ENCODE peak calls at places on chromosomes 6 and 20, in eight cellular contexts. U is BJ, K is GM12865, H is fibroblast of lung, Y is IMR-90, N is heart left ventricle, B is PC-3, X is Calu3. O is an unnamed sample.

GRCh38 chr6:30748851-30749540 is 4.6 kb upstream of the IER3 start:
- DNase-seq in H (no peak), X (peak; percentile 58), K (no peak), B (peak; percentile 98), U (no peak), N (no peak), Y (peak; percentile 48), O (no peak)

GRCh38 chr6:75934643-75935472 is 137.6 kb downstream of the IMPG1 start:
- DNase-seq in U (peak; percentile 35), K (peak; percentile 65), N (no peak), H (peak; percentile 86), Y (peak; percentile 79), B (peak; percentile 83), X (peak; percentile 53), O (peak; percentile 33)

GRCh38 chr6:158519354-158519753 is 40.5 kb upstream of the TMEM181 start:
- DNase-seq in Y (no peak), K (no peak), H (no peak), U (no peak), X (no peak), B (no peak), N (no peak), O (no peak)

GRCh38 chr6:42138630-42139619 is 3.5 kb downstream of the C6orf132 start:
- DNase-seq in U (no peak), K (no peak), N (no peak), Y (peak; percentile 42), X (no peak), B (peak; percentile 78), H (peak; percentile 42), O (no peak)

GRCh38 chr6:158505194-158505593 is 54.7 kb upstream of the TMEM181 start:
- DNase-seq in B (no peak), X (no peak), Y (no peak), N (no peak), H (no peak), U (no peak), K (no peak), O (no peak)

GRCh38 chr6:122008105-122009100 is 391.0 kb upstream of the HSF2 start:
- DNase-seq in B (no peak), H (no peak), X (no peak), N (peak; percentile 68), Y (peak; percentile 42), K (no peak), U (no peak), O (no peak)

GRCh38 chr6:115908906-115909559 is 151.7 kb downstream of the FRK start:
- DNase-seq in K (peak; percentile 21), N (no peak), U (no peak), Y (no peak), B (no peak), X (no peak), H (no peak), O (no peak)

GRCh38 chr6:69084746-69085335 is 449.8 kb downstream of the ADGRB3 start:
- DNase-seq in N (no peak), X (no peak), K (no peak), H (peak; percentile 2), Y (no peak), U (no peak), B (no peak), O (no peak)

GRCh38 chr6:161462148-161462547 is 188.3 kb upstream of the AGPAT4 start:
- DNase-seq in H (no peak), X (no peak), U (no peak), B (peak; percentile 81), N (no peak), Y (no peak), K (no peak), O (no peak)

GRCh38 chr6:63340351-63340750 is 20.6 kb upstream of the LGSN start:
- DNase-seq in N (no peak), K (no peak), X (no peak), B (no peak), Y (no peak), U (no peak), H (no peak), O (no peak)

GRCh38 chr20:3563548-3564177 is 92.8 kb downstream of the ATRN start:
- DNase-seq in H (peak; percentile 80), X (peak; percentile 27), Y (peak; percentile 69), B (peak; percentile 73), N (no peak), U (no peak), K (peak; percentile 47), O (peak; percentile 9)

GRCh38 chr6:118283759-118284158 is 264.3 kb upstream of the PLN start:
- DNase-seq in K (peak; percentile 62), H (peak; percentile 79), N (peak; percentile 30), X (peak; percentile 59), Y (peak; percentile 68), U (peak; percentile 6), B (peak; percentile 71), O (peak; percentile 68)

GRCh38 chr20:57274846-57275245 is 8.4 kb upstream of the BMP7 start:
- DNase-seq in H (no peak), B (no peak), Y (no peak), U (no peak), K (no peak), N (no peak), X (no peak), O (no peak)

GRCh38 chr6:167803816-167804215 is 22.9 kb upstream of the AFDN start:
- DNase-seq in N (no peak), Y (no peak), K (no peak), X (no peak), B (no peak), H (no peak), U (no peak), O (no peak)

GRCh38 chr6:167804281-167805013 is 22.3 kb upstream of the AFDN start:
- DNase-seq in N (no peak), K (no peak), H (no peak), B (no peak), U (no peak), Y (no peak), X (no peak), O (no peak)

GRCh38 chr6:167800549-167800948 is 26.2 kb upstream of the AFDN start:
- DNase-seq in K (no peak), H (no peak), B (no peak), X (no peak), N (no peak), U (no peak), Y (no peak), O (no peak)

GRCh38 chr6:167801263-167801662 is 25.4 kb upstream of the AFDN start:
- DNase-seq in H (no peak), N (no peak), Y (no peak), X (no peak), U (no peak), K (no peak), B (no peak), O (no peak)

GRCh38 chr6:167802339-167802738 is 24.4 kb upstream of the AFDN start:
- DNase-seq in U (no peak), H (no peak), N (no peak), Y (no peak), K (no peak), X (no peak), B (no peak), O (no peak)
- TF ChIP-seq CTCF in U (no peak), H (no peak), N (no peak), Y (no peak), K (no peak), X (no peak), B (no peak), O (no peak)

GRCh38 chr20:33005132-33005566 is 916 bp upstream of the SUN5 start:
- DNase-seq in H (peak; percentile 12), K (peak; percentile 57), B (peak; percentile 59), Y (peak; percentile 15), N (no peak), X (no peak), U (no peak), O (peak; percentile 44)
- TF ChIP-seq CTCF in H (peak; percentile 52), K (peak; percentile 50), B (peak; percentile 80), Y (peak; percentile 36), N (peak; percentile 22), X (peak; percentile 69), U (peak; percentile 32), O (peak; percentile 83)

GRCh38 chr6:157281570-157281969 is 41.7 kb downstream of the TMEM242 start:
- DNase-seq in Y (no peak), U (no peak), H (no peak), N (no peak), X (peak; percentile 63), K (peak; percentile 37), B (peak; percentile 20), O (no peak)
- TF ChIP-seq CTCF in Y (peak; percentile 9), U (peak; percentile 30), H (peak; percentile 35), N (peak; percentile 52), X (no peak), K (peak; percentile 32), B (peak; percentile 41), O (no peak)

DNA sequence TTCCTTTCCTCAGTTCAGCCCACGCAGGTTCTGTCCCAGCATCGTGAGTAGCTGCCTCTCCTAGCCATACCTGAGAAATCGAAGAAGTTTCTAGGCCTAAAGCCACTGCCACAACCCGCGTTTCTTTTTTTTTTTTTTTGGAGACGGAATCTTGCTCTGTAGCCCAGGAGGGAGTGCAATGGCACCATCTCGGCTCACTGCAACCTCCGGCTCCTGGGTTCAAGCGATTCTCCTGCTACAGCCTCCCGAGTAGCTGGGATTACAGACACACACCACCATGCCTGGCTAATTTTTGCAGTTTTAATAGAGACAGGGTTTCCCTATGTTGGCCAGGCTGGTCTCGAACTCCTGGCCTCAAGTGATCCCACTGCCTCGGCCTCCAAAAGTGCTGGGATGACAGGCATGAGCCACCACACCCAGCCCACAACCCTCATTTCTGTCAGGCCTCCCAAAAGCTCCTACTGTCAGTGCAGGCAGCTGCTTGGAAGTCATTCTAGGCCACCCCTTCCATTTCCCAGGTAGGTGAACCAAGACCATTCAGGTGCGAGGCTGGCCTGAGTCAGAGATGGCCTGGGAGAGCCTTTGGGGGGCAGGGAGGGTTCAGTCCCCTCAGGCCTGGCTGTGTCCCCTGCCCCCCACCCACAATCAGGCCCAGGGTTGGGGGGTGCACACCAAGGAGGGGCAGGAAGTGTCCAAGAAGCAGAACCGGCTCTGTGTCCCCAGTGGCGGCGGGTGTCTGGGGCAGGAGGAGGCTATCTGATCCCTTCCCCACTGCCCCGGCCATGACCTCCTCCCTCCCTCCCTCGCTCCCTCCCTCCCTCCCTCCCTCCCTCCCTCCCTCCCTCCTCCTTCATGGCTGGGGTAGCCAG is 47.2 kb downstream of the NOL4L start:
- DNase-seq in X (peak; percentile 37), U (no peak), K (no peak), H (no peak), B (no peak), N (peak; percentile 27), Y (no peak), O (no peak)
- TF ChIP-seq CTCF in X (no peak), U (no peak), K (no peak), H (no peak), B (no peak), N (no peak), Y (no peak), O (no peak)

DNA sequence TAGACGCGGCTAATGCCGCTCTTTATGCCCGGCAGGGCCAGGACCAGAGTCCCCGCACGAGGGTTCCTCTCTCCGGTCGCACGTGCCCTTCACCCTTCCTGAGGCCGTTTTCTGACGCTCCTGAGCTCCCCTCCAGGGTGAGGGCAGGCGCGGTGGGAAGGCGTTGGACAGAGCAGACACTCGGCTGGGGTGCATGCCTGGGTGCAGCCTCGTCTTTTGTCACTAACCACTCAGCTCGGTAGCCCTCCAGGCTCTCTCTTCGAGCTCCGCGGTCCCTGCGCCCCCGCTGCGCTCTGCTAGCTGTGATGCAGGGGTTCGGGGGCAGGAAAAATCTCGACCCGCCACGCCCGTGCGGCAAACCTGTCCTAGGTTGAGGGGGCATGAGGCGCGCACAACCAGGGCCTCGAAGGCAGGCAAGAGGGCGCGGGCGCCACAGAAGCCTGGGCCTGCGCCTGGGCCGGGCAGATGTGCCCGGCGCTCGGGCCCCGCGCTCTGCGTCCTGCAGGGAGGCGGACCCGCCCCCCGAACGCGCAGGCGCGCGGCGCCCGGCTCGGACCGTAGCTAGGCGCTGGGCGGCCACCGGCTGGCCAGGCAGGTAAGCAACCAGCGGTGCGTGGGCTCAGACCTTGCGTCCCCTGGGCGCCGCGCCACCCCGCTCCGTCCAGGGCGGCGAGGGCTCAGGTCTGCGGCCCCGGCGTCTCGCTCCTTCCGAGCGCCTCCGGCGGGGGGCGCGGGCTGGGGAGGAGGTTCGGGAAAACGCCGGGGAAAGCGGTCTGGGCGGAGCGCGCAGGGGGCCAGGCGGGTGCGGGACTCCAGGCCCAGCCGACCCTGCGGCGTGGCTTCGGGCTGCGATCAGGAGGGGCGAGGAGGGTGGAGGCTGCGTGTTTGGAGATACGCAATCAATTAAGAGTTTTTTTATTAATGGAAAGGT is at the start of gene L3MBTL1:
- DNase-seq in Y (peak; percentile 23), X (peak; percentile 89), H (peak; percentile 27), B (peak; percentile 51), K (peak; percentile 31), N (peak; percentile 52), U (no peak), O (no peak)
- TF ChIP-seq CTCF in Y (no peak), X (no peak), H (no peak), B (no peak), K (no peak), N (no peak), U (no peak), O (no peak)

O was measured in activated CD8-positive, alpha-beta T cell treated with anti-CD3 and anti-CD28 coated beads for 36 hours.